ENCODE peak calls at places on chromosomes 16 and 17, in ten cellular contexts. A is substantia nigra; K is fibroblast of the conjunctiva; I is transverse colon; P is effector CD4-positive, alpha-beta T cell; U is small intestine; D is CD4-positive, CD25-positive, alpha-beta regulatory T cell; E is EL; Z is stimulated activated CD8-positive, alpha-beta memory T cell treated with anti-CD3 and anti-CD28 coated beads, Interleukin-7, amount 100 ng/mL, for 24 hours; G is T-cell. W is an unnamed sample.

GRCh38 chr16:4193920-4194319 is 48.0 kb downstream of the SRL start:
- DNase-seq in A (no peak), K (no peak), I (no peak), P (no peak), U (no peak), D (no peak), E (no peak), Z (no peak), G (no peak), W (no peak)

GRCh38 chr17:38674013-38674748 is 576 bp downstream of the EPOP start:
- DNase-seq in A (no peak), K (no peak), I (peak), P (no peak), U (no peak), D (peak), E (peak), Z (no peak), G (peak), W (no peak)

GRCh38 chr17:48429638-48430586 is at the start of gene SKAP1:
- DNase-seq in A (no peak), K (no peak), I (peak), P (peak), U (peak), D (peak), E (no peak), Z (no peak), G (peak), W (peak)

GRCh38 chr16:29745126-29745852 is 501 bp downstream of the C16orf54 start:
- DNase-seq in A (no peak), K (no peak), I (peak), P (peak), U (no peak), D (peak), E (no peak), Z (no peak), G (peak), W (no peak)

GRCh38 chr16:83701494-83701893 is 106.3 kb upstream of the HSBP1 start:
- DNase-seq in A (no peak), K (no peak), I (no peak), P (no peak), U (peak), D (no peak), E (peak), Z (no peak), G (no peak), W (no peak)

GRCh38 chr16:12573300-12573699 is 230.4 kb downstream of the CPPED1 start:
- DNase-seq in A (no peak), K (no peak), I (peak), P (no peak), U (no peak), D (no peak), E (no peak), Z (no peak), G (no peak), W (no peak)

GRCh38 chr17:81712468-81713003 is 452 bp downstream of the SLC25A10 start:
- DNase-seq in A (no peak), K (no peak), I (peak), P (no peak), U (peak), D (no peak), E (peak), Z (no peak), G (no peak), W (no peak)

GRCh38 chr16:57245472-57246113 is 534 bp downstream of the ARL2BP start:
- DNase-seq in A (no peak), K (no peak), I (peak), P (no peak), U (peak), D (no peak), E (peak), Z (no peak), G (no peak), W (no peak)

GRCh38 chr17:72336026-72336803 is 215.4 kb downstream of the SOX9 start:
- DNase-seq in A (no peak), K (no peak), I (no peak), P (no peak), U (no peak), D (no peak), E (no peak), Z (no peak), G (no peak), W (no peak)

GRCh38 chr16:75921281-75921680 is 195.0 kb upstream of the CPHXL start:
- DNase-seq in A (no peak), K (no peak), I (no peak), P (no peak), U (no peak), D (no peak), E (no peak), Z (no peak), G (no peak), W (no peak)

GRCh38 chr17:34255381-34255732 is 272 bp downstream of the CCL2 start:
- DNase-seq in A (no peak), K (no peak), I (no peak), P (no peak), U (no peak), D (no peak), E (no peak), Z (no peak), G (no peak), W (no peak)

GRCh38 chr16:53266156-53266555 is 168.1 kb upstream of the RBL2 start:
- DNase-seq in A (no peak), K (no peak), I (no peak), P (no peak), U (no peak), D (no peak), E (peak), Z (no peak), G (no peak), W (no peak)

GRCh38 chr16:27781195-27781524 is 231.2 kb downstream of the KATNIP start:
- DNase-seq in A (no peak), K (no peak), I (no peak), P (no peak), U (no peak), D (no peak), E (no peak), Z (no peak), G (no peak), W (no peak)

GRCh38 chr16:21603920-21604319 is 4.5 kb downstream of the METTL9 start:
- DNase-seq in A (no peak), K (no peak), I (no peak), P (no peak), U (no peak), D (no peak), E (no peak), Z (no peak), G (no peak), W (no peak)

GRCh38 chr16:75820672-75821071 is 94.4 kb upstream of the CPHXL start:
- DNase-seq in A (no peak), K (no peak), I (no peak), P (no peak), U (no peak), D (no peak), E (peak), Z (no peak), G (no peak), W (no peak)

W was measured in GM18507.